ENCODE peak calls at places on chromosome 7, in six cellular contexts. One of them, this sample, is unnamed.

GRCh38 chr7:91787923-91788322 is 92.6 kb downstream of the MTERF1 start:
- DNase-seq in germinal center: no peak
- DNase-seq in stimulated activated CD8-positive, alpha-beta memory T cell treated with anti-CD3 and anti-CD28 coated beads, Interleukin-15, amount 100 ng/mL, for 4 hours: no peak
- DNase-seq in small intestine: no peak
- DNase-seq in CD4-positive, alpha-beta memory T cell: no peak
- DNase-seq in IMR-90: no peak
- DNase-seq in this sample: no peak

GRCh38 chr7:146067880-146068279 is 48.7 kb upstream of the CNTNAP2 start:
- DNase-seq in germinal center: no peak
- DNase-seq in stimulated activated CD8-positive, alpha-beta memory T cell treated with anti-CD3 and anti-CD28 coated beads, Interleukin-15, amount 100 ng/mL, for 4 hours: no peak
- DNase-seq in small intestine: no peak
- DNase-seq in CD4-positive, alpha-beta memory T cell: no peak
- DNase-seq in IMR-90: no peak
- DNase-seq in this sample: no peak

GRCh38 chr7:33157311-33157710 is 27.9 kb downstream of the BBS9 start:
- DNase-seq in germinal center: no peak
- DNase-seq in stimulated activated CD8-positive, alpha-beta memory T cell treated with anti-CD3 and anti-CD28 coated beads, Interleukin-15, amount 100 ng/mL, for 4 hours: no peak
- DNase-seq in small intestine: no peak
- DNase-seq in CD4-positive, alpha-beta memory T cell: no peak
- DNase-seq in IMR-90: peak; percentile 6
- DNase-seq in this sample: peak; percentile 30

GRCh38 chr7:44798649-44799275 is 2.3 kb downstream of the PPIA start:
- DNase-seq in germinal center: no peak
- DNase-seq in stimulated activated CD8-positive, alpha-beta memory T cell treated with anti-CD3 and anti-CD28 coated beads, Interleukin-15, amount 100 ng/mL, for 4 hours: no peak
- DNase-seq in small intestine: no peak
- DNase-seq in CD4-positive, alpha-beta memory T cell: no peak
- DNase-seq in IMR-90: no peak
- DNase-seq in this sample: no peak

GRCh38 chr7:151207315-151207714 is 3.0 kb downstream of the H2BK1 start:
- DNase-seq in germinal center: no peak
- DNase-seq in stimulated activated CD8-positive, alpha-beta memory T cell treated with anti-CD3 and anti-CD28 coated beads, Interleukin-15, amount 100 ng/mL, for 4 hours: no peak
- DNase-seq in small intestine: no peak
- DNase-seq in CD4-positive, alpha-beta memory T cell: no peak
- DNase-seq in IMR-90: no peak
- DNase-seq in this sample: no peak

GRCh38 chr7:5479133-5479745 is 55.6 kb upstream of the TNRC18 start:
- DNase-seq in germinal center: no peak
- DNase-seq in stimulated activated CD8-positive, alpha-beta memory T cell treated with anti-CD3 and anti-CD28 coated beads, Interleukin-15, amount 100 ng/mL, for 4 hours: no peak
- DNase-seq in small intestine: no peak
- DNase-seq in CD4-positive, alpha-beta memory T cell: no peak
- DNase-seq in IMR-90: peak; percentile 31
- DNase-seq in this sample: no peak

GRCh38 chr7:2114052-2114451 is 118.7 kb downstream of the MAD1L1 start:
- DNase-seq in germinal center: no peak
- DNase-seq in stimulated activated CD8-positive, alpha-beta memory T cell treated with anti-CD3 and anti-CD28 coated beads, Interleukin-15, amount 100 ng/mL, for 4 hours: no peak
- DNase-seq in small intestine: no peak
- DNase-seq in CD4-positive, alpha-beta memory T cell: no peak
- DNase-seq in IMR-90: peak; percentile 88
- DNase-seq in this sample: peak; percentile 68

GRCh38 chr7:143901360-143901709 is 641 bp downstream of the TCAF1 start:
- DNase-seq in germinal center: no peak
- DNase-seq in stimulated activated CD8-positive, alpha-beta memory T cell treated with anti-CD3 and anti-CD28 coated beads, Interleukin-15, amount 100 ng/mL, for 4 hours: no peak
- DNase-seq in small intestine: no peak
- DNase-seq in CD4-positive, alpha-beta memory T cell: no peak
- DNase-seq in IMR-90: peak; percentile 58
- DNase-seq in this sample: peak; percentile 54

GRCh38 chr7:114519215-114519614 is 104.6 kb downstream of the FOXP2 start:
- DNase-seq in germinal center: no peak
- DNase-seq in stimulated activated CD8-positive, alpha-beta memory T cell treated with anti-CD3 and anti-CD28 coated beads, Interleukin-15, amount 100 ng/mL, for 4 hours: no peak
- DNase-seq in small intestine: no peak
- DNase-seq in CD4-positive, alpha-beta memory T cell: no peak
- DNase-seq in IMR-90: no peak
- DNase-seq in this sample: no peak

GRCh38 chr7:111198255-111198654 is 107.3 kb downstream of the LRRN3 start:
- DNase-seq in germinal center: no peak
- DNase-seq in stimulated activated CD8-positive, alpha-beta memory T cell treated with anti-CD3 and anti-CD28 coated beads, Interleukin-15, amount 100 ng/mL, for 4 hours: no peak
- DNase-seq in small intestine: peak; percentile 2
- DNase-seq in CD4-positive, alpha-beta memory T cell: no peak
- DNase-seq in IMR-90: peak; percentile 100
- DNase-seq in this sample: peak; percentile 81

GRCh38 chr7:7219216-7219615 is 36.9 kb downstream of the C1GALT1 start:
- DNase-seq in germinal center: no peak
- DNase-seq in stimulated activated CD8-positive, alpha-beta memory T cell treated with anti-CD3 and anti-CD28 coated beads, Interleukin-15, amount 100 ng/mL, for 4 hours: no peak
- DNase-seq in small intestine: no peak
- DNase-seq in CD4-positive, alpha-beta memory T cell: no peak
- DNase-seq in IMR-90: no peak
- DNase-seq in this sample: no peak

GRCh38 chr7:158911145-158911544 is 54.8 kb downstream of the DYNC2I1 start:
- DNase-seq in germinal center: no peak
- DNase-seq in stimulated activated CD8-positive, alpha-beta memory T cell treated with anti-CD3 and anti-CD28 coated beads, Interleukin-15, amount 100 ng/mL, for 4 hours: no peak
- DNase-seq in small intestine: no peak
- DNase-seq in CD4-positive, alpha-beta memory T cell: no peak
- DNase-seq in IMR-90: no peak
- DNase-seq in this sample: no peak

GRCh38 chr7:69431626-69432025 is 166.6 kb upstream of the AUTS2 start:
- DNase-seq in germinal center: no peak
- DNase-seq in stimulated activated CD8-positive, alpha-beta memory T cell treated with anti-CD3 and anti-CD28 coated beads, Interleukin-15, amount 100 ng/mL, for 4 hours: no peak
- DNase-seq in small intestine: no peak
- DNase-seq in CD4-positive, alpha-beta memory T cell: no peak
- DNase-seq in IMR-90: no peak
- DNase-seq in this sample: no peak

GRCh38 chr7:138917771-138918170 is 63.4 kb downstream of the KIAA1549 start:
- DNase-seq in germinal center: no peak
- DNase-seq in stimulated activated CD8-positive, alpha-beta memory T cell treated with anti-CD3 and anti-CD28 coated beads, Interleukin-15, amount 100 ng/mL, for 4 hours: no peak
- DNase-seq in small intestine: no peak
- DNase-seq in CD4-positive, alpha-beta memory T cell: no peak
- DNase-seq in IMR-90: no peak
- DNase-seq in this sample: no peak

GRCh38 chr7:11228515-11228914 is 254.8 kb downstream of the PHF14 start:
- DNase-seq in germinal center: no peak
- DNase-seq in stimulated activated CD8-positive, alpha-beta memory T cell treated with anti-CD3 and anti-CD28 coated beads, Interleukin-15, amount 100 ng/mL, for 4 hours: no peak
- DNase-seq in small intestine: peak; percentile 43
- DNase-seq in CD4-positive, alpha-beta memory T cell: no peak
- DNase-seq in IMR-90: no peak
- DNase-seq in this sample: no peak

GRCh38 chr7:116511552-116512523 is 12.3 kb downstream of the CAV2 start:
- DNase-seq in germinal center: no peak
- DNase-seq in stimulated activated CD8-positive, alpha-beta memory T cell treated with anti-CD3 and anti-CD28 coated beads, Interleukin-15, amount 100 ng/mL, for 4 hours: no peak
- DNase-seq in small intestine: peak; percentile 73
- DNase-seq in CD4-positive, alpha-beta memory T cell: peak; percentile 52
- DNase-seq in IMR-90: peak; percentile 69
- DNase-seq in this sample: no peak